ENCODE peak calls at places on chromosomes 13 and 19, in seven cellular contexts. One of them, this sample, is unnamed.
A peak's percentile ranks its signal among the peaks of the same experiment; 100 is the strongest.

GRCh38 chr13:86383151-86383550 is 583.9 kb upstream of the SLITRK6 start:
- DNase-seq in uterus: no peak
- DNase-seq in Peyer's patch: no peak
- DNase-seq in AG04450: no peak
- DNase-seq in HepG2: no peak
- DNase-seq in upper lobe of right lung: no peak
- DNase-seq in adrenal gland: no peak
- DNase-seq in this sample: no peak

GRCh38 chr19:33226550-33227241 is 1.0 kb upstream of the SLC7A10 start:
- DNase-seq in uterus: no peak
- DNase-seq in Peyer's patch: no peak
- DNase-seq in AG04450: no peak
- DNase-seq in HepG2: no peak
- DNase-seq in upper lobe of right lung: peak; percentile 89
- DNase-seq in adrenal gland: no peak
- DNase-seq in this sample: no peak

GRCh38 chr13:64457976-64458375 is 2772.2 kb downstream of the PCDH9 start:
- DNase-seq in uterus: no peak
- DNase-seq in Peyer's patch: no peak
- DNase-seq in AG04450: no peak
- DNase-seq in HepG2: no peak
- DNase-seq in upper lobe of right lung: no peak
- DNase-seq in adrenal gland: no peak
- DNase-seq in this sample: no peak

GRCh38 chr13:111387945-111388600 is 67.6 kb downstream of the TEX29 start:
- DNase-seq in uterus: no peak
- DNase-seq in Peyer's patch: peak; percentile 18
- DNase-seq in AG04450: no peak
- DNase-seq in HepG2: no peak
- DNase-seq in upper lobe of right lung: no peak
- DNase-seq in adrenal gland: no peak
- DNase-seq in this sample: no peak

GRCh38 chr13:95317037-95317989 is 16.1 kb upstream of the ABCC4 start:
- DNase-seq in uterus: no peak
- DNase-seq in Peyer's patch: no peak
- DNase-seq in AG04450: no peak
- DNase-seq in HepG2: no peak
- DNase-seq in upper lobe of right lung: no peak
- DNase-seq in adrenal gland: no peak
- DNase-seq in this sample: no peak

GRCh38 chr19:1141944-1142343 is 32.1 kb downstream of the SBNO2 start:
- DNase-seq in uterus: no peak
- DNase-seq in Peyer's patch: no peak
- DNase-seq in AG04450: no peak
- DNase-seq in HepG2: peak; percentile 11
- DNase-seq in upper lobe of right lung: no peak
- DNase-seq in adrenal gland: no peak
- DNase-seq in this sample: no peak

GRCh38 chr13:113584870-113585671 is 518 bp downstream of the TFDP1 start:
- DNase-seq in uterus: no peak
- DNase-seq in Peyer's patch: peak; percentile 41
- DNase-seq in AG04450: no peak
- DNase-seq in HepG2: no peak
- DNase-seq in upper lobe of right lung: peak; percentile 63
- DNase-seq in adrenal gland: no peak
- DNase-seq in this sample: peak; percentile 64

GRCh38 chr13:53311561-53311960 is 282.9 kb downstream of the OLFM4 start:
- DNase-seq in uterus: no peak
- DNase-seq in Peyer's patch: no peak
- DNase-seq in AG04450: no peak
- DNase-seq in HepG2: no peak
- DNase-seq in upper lobe of right lung: no peak
- DNase-seq in adrenal gland: no peak
- DNase-seq in this sample: no peak

GRCh38 chr13:22801402-22802003 is 379.3 kb upstream of the SGCG start:
- DNase-seq in uterus: no peak
- DNase-seq in Peyer's patch: no peak
- DNase-seq in AG04450: no peak
- DNase-seq in HepG2: peak; percentile 23
- DNase-seq in upper lobe of right lung: no peak
- DNase-seq in adrenal gland: no peak
- DNase-seq in this sample: no peak

GRCh38 chr13:31200636-31200970 is 828 bp downstream of the B3GLCT start:
- DNase-seq in uterus: peak; percentile 38
- DNase-seq in Peyer's patch: peak; percentile 72
- DNase-seq in AG04450: no peak
- DNase-seq in HepG2: peak; percentile 24
- DNase-seq in upper lobe of right lung: peak; percentile 83
- DNase-seq in adrenal gland: peak; percentile 60
- DNase-seq in this sample: no peak

GRCh38 chr13:26007774-26008173 is 44.0 kb downstream of the SHISA2 start:
- DNase-seq in uterus: no peak
- DNase-seq in Peyer's patch: no peak
- DNase-seq in AG04450: no peak
- DNase-seq in HepG2: no peak
- DNase-seq in upper lobe of right lung: no peak
- DNase-seq in adrenal gland: no peak
- DNase-seq in this sample: no peak

GRCh38 chr19:34135033-34135370 is 37.3 kb upstream of the LSM14A start:
- DNase-seq in uterus: no peak
- DNase-seq in Peyer's patch: no peak
- DNase-seq in AG04450: no peak
- DNase-seq in HepG2: no peak
- DNase-seq in upper lobe of right lung: no peak
- DNase-seq in adrenal gland: peak; percentile 17
- DNase-seq in this sample: no peak

GRCh38 chr19:8665468-8666213 is 33.0 kb downstream of the ACTL9 start:
- DNase-seq in uterus: no peak
- DNase-seq in Peyer's patch: no peak
- DNase-seq in AG04450: no peak
- DNase-seq in HepG2: no peak
- DNase-seq in upper lobe of right lung: no peak
- DNase-seq in adrenal gland: no peak
- DNase-seq in this sample: no peak

GRCh38 chr13:24161010-24161775 is 673 bp downstream of the SPATA13 start:
- DNase-seq in uterus: no peak
- DNase-seq in Peyer's patch: peak; percentile 62
- DNase-seq in AG04450: no peak
- DNase-seq in HepG2: peak; percentile 55
- DNase-seq in upper lobe of right lung: no peak
- DNase-seq in adrenal gland: peak; percentile 55
- DNase-seq in this sample: no peak

GRCh38 chr19:33562636-33563035 is 41.0 kb upstream of the PEPD start:
- DNase-seq in uterus: no peak
- DNase-seq in Peyer's patch: no peak
- DNase-seq in AG04450: no peak
- DNase-seq in HepG2: no peak
- DNase-seq in upper lobe of right lung: no peak
- DNase-seq in adrenal gland: no peak
- DNase-seq in this sample: no peak

GRCh38 chr19:9939301-9939913 is 3.1 kb upstream of the OLFM2 start:
- DNase-seq in uterus: no peak
- DNase-seq in Peyer's patch: no peak
- DNase-seq in AG04450: no peak
- DNase-seq in HepG2: no peak
- DNase-seq in upper lobe of right lung: no peak
- DNase-seq in adrenal gland: no peak
- DNase-seq in this sample: no peak

GRCh38 chr13:49053899-49054298 is 78.2 kb downstream of the FNDC3A start:
- DNase-seq in uterus: no peak
- DNase-seq in Peyer's patch: no peak
- DNase-seq in AG04450: no peak
- DNase-seq in HepG2: no peak
- DNase-seq in upper lobe of right lung: no peak
- DNase-seq in adrenal gland: no peak
- DNase-seq in this sample: no peak

GRCh38 chr19:10852098-10852800 is 4.0 kb downstream of the C19orf38 start:
- DNase-seq in uterus: no peak
- DNase-seq in Peyer's patch: no peak
- DNase-seq in AG04450: peak; percentile 49
- DNase-seq in HepG2: peak; percentile 63
- DNase-seq in upper lobe of right lung: no peak
- DNase-seq in adrenal gland: no peak
- DNase-seq in this sample: no peak

GRCh38 chr13:74487091-74487722 is 353.0 kb upstream of the KLF12 start:
- DNase-seq in uterus: no peak
- DNase-seq in Peyer's patch: no peak
- DNase-seq in AG04450: no peak
- DNase-seq in HepG2: no peak
- DNase-seq in upper lobe of right lung: no peak
- DNase-seq in adrenal gland: no peak
- DNase-seq in this sample: no peak

GRCh38 chr13:52751196-52751595 is 11.6 kb upstream of the CNMD start:
- DNase-seq in uterus: no peak
- DNase-seq in Peyer's patch: no peak
- DNase-seq in AG04450: no peak
- DNase-seq in HepG2: no peak
- DNase-seq in upper lobe of right lung: no peak
- DNase-seq in adrenal gland: no peak
- DNase-seq in this sample: no peak

GRCh38 chr13:97502192-97502591 is 68.2 kb downstream of the RAP2A start:
- DNase-seq in uterus: no peak
- DNase-seq in Peyer's patch: no peak
- DNase-seq in AG04450: no peak
- DNase-seq in HepG2: no peak
- DNase-seq in upper lobe of right lung: no peak
- DNase-seq in adrenal gland: no peak
- DNase-seq in this sample: no peak

GRCh38 chr19:45913874-45914830 is at the start of gene NANOS2:
- DNase-seq in uterus: no peak
- DNase-seq in Peyer's patch: no peak
- DNase-seq in AG04450: no peak
- DNase-seq in HepG2: peak; percentile 50
- DNase-seq in upper lobe of right lung: no peak
- DNase-seq in adrenal gland: no peak
- DNase-seq in this sample: no peak

GRCh38 chr19:24074720-24075119 is 12.3 kb upstream of the ZNF254 start:
- DNase-seq in uterus: no peak
- DNase-seq in Peyer's patch: no peak
- DNase-seq in AG04450: no peak
- DNase-seq in HepG2: no peak
- DNase-seq in upper lobe of right lung: no peak
- DNase-seq in adrenal gland: no peak
- DNase-seq in this sample: no peak

GRCh38 chr19:8988204-8988603 is 22.0 kb downstream of the MUC16 start:
- DNase-seq in uterus: no peak
- DNase-seq in Peyer's patch: no peak
- DNase-seq in AG04450: no peak
- DNase-seq in HepG2: no peak
- DNase-seq in upper lobe of right lung: no peak
- DNase-seq in adrenal gland: no peak
- DNase-seq in this sample: no peak

GRCh38 chr13:72990883-72991282 is 67.9 kb upstream of the KLF5 start:
- DNase-seq in uterus: no peak
- DNase-seq in Peyer's patch: no peak
- DNase-seq in AG04450: no peak
- DNase-seq in HepG2: no peak
- DNase-seq in upper lobe of right lung: no peak
- DNase-seq in adrenal gland: no peak
- DNase-seq in this sample: no peak

GRCh38 chr19:1250374-1251232 is 2.2 kb downstream of the MIDN start:
- DNase-seq in uterus: peak; percentile 75
- DNase-seq in Peyer's patch: peak; percentile 88
- DNase-seq in AG04450: no peak
- DNase-seq in HepG2: peak; percentile 68
- DNase-seq in upper lobe of right lung: peak; percentile 86
- DNase-seq in adrenal gland: peak; percentile 74
- DNase-seq in this sample: peak; percentile 71

GRCh38 chr13:91017031-91017668 is 330.3 kb upstream of the MIR17HG start:
- DNase-seq in uterus: no peak
- DNase-seq in Peyer's patch: peak; percentile 45
- DNase-seq in AG04450: no peak
- DNase-seq in HepG2: no peak
- DNase-seq in upper lobe of right lung: peak; percentile 41
- DNase-seq in adrenal gland: peak; percentile 14
- DNase-seq in this sample: peak; percentile 10

GRCh38 chr19:53076984-53077383 is 26.2 kb downstream of the ZNF160 start:
- DNase-seq in uterus: peak; percentile 26
- DNase-seq in Peyer's patch: no peak
- DNase-seq in AG04450: no peak
- DNase-seq in HepG2: peak; percentile 14
- DNase-seq in upper lobe of right lung: no peak
- DNase-seq in adrenal gland: peak; percentile 68
- DNase-seq in this sample: no peak

GRCh38 chr13:35917252-35917941 is 213.8 kb downstream of the DCLK1 start:
- DNase-seq in uterus: no peak
- DNase-seq in Peyer's patch: no peak
- DNase-seq in AG04450: no peak
- DNase-seq in HepG2: no peak
- DNase-seq in upper lobe of right lung: no peak
- DNase-seq in adrenal gland: no peak
- DNase-seq in this sample: peak; percentile 13

GRCh38 chr19:19320362-19321142 is at the start of the genes MAU2 and SUGP1:
- DNase-seq in uterus: peak; percentile 87
- DNase-seq in Peyer's patch: peak; percentile 95
- DNase-seq in AG04450: peak; percentile 74
- DNase-seq in HepG2: peak; percentile 92
- DNase-seq in upper lobe of right lung: peak; percentile 94
- DNase-seq in adrenal gland: peak; percentile 87
- DNase-seq in this sample: peak; percentile 94
- TF ChIP-seq CTCF in uterus: peak; percentile 16
- TF ChIP-seq CTCF in Peyer's patch: peak; percentile 26
- TF ChIP-seq CTCF in AG04450: peak; percentile 37
- TF ChIP-seq CTCF in HepG2: peak; percentile 38
- TF ChIP-seq CTCF in upper lobe of right lung: peak; percentile 47
- TF ChIP-seq CTCF in adrenal gland: no peak
- TF ChIP-seq CTCF in this sample: no peak

GRCh38 chr19:15810335-15810734 is 5.1 kb downstream of the OR10H1 start:
- DNase-seq in uterus: no peak
- DNase-seq in Peyer's patch: peak; percentile 71
- DNase-seq in AG04450: no peak
- DNase-seq in HepG2: peak; percentile 24
- DNase-seq in upper lobe of right lung: no peak
- DNase-seq in adrenal gland: no peak
- DNase-seq in this sample: no peak
- TF ChIP-seq CTCF in uterus: peak; percentile 21
- TF ChIP-seq CTCF in Peyer's patch: no peak
- TF ChIP-seq CTCF in AG04450: no peak
- TF ChIP-seq CTCF in HepG2: peak; percentile 57
- TF ChIP-seq CTCF in upper lobe of right lung: peak; percentile 31
- TF ChIP-seq CTCF in adrenal gland: no peak
- TF ChIP-seq CTCF in this sample: peak; percentile 44

DNA sequence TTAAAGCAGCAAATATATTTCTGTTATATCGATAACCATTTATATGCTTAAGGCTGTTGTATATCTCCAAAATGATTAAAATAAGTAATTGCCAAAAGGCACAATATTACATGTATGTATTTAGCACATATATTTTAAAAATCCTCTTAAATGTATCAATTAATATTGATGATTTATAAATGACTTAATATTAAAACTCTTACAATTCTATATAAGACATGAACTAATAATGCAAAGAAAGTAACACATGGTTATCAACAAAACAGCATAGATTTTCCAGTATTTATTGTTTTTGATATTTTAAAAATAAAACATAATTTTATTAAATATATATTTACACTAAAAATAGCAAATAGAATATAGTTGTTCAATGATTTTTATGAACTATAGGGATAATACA is 32.4 kb downstream of the PCDH9 start:
- DNase-seq in uterus: no peak
- DNase-seq in Peyer's patch: no peak
- DNase-seq in AG04450: no peak
- DNase-seq in HepG2: no peak
- DNase-seq in upper lobe of right lung: no peak
- DNase-seq in adrenal gland: no peak
- DNase-seq in this sample: no peak
- TF ChIP-seq CTCF in uterus: no peak
- TF ChIP-seq CTCF in Peyer's patch: no peak
- TF ChIP-seq CTCF in AG04450: no peak
- TF ChIP-seq CTCF in HepG2: no peak
- TF ChIP-seq CTCF in upper lobe of right lung: no peak
- TF ChIP-seq CTCF in adrenal gland: no peak
- TF ChIP-seq CTCF in this sample: no peak

GRCh38 chr19:3599776-3600183 is 6.9 kb downstream of the TBXA2R start:
- DNase-seq in uterus: no peak
- DNase-seq in Peyer's patch: no peak
- DNase-seq in AG04450: no peak
- DNase-seq in HepG2: no peak
- DNase-seq in upper lobe of right lung: peak; percentile 62
- DNase-seq in adrenal gland: peak; percentile 20
- DNase-seq in this sample: no peak
- TF ChIP-seq CTCF in uterus: no peak
- TF ChIP-seq CTCF in Peyer's patch: no peak
- TF ChIP-seq CTCF in AG04450: no peak
- TF ChIP-seq CTCF in HepG2: peak; percentile 47
- TF ChIP-seq CTCF in upper lobe of right lung: no peak
- TF ChIP-seq CTCF in adrenal gland: no peak
- TF ChIP-seq CTCF in this sample: no peak